ENCODE peak calls at places on chromosomes 7 and 10, in nine cellular contexts. K, T, V, H, F, R, A, G and L are unnamed samples.

GRCh38 chr7:68133045-68133444 is 1136.4 kb downstream of the TYW1 start:
- DNase-seq in K (no peak), T (no peak), V (no peak), H (no peak), F (no peak), R (no peak), A (no peak), G (no peak), L (no peak)

GRCh38 chr7:157490465-157490912 is 153.7 kb downstream of the DNAJB6 start:
- DNase-seq in K (no peak), T (peak; percentile 99), V (peak; percentile 36), H (peak; percentile 62), F (peak; percentile 5), R (no peak), A (peak; percentile 33), G (no peak), L (peak; percentile 86)

GRCh38 chr10:14569274-14570060 is 205.2 kb downstream of the FAM107B start:
- DNase-seq in K (no peak), T (peak; percentile 62), V (no peak), H (no peak), F (no peak), R (no peak), A (no peak), G (no peak), L (no peak)

GRCh38 chr10:111076682-111077661 is at the start of gene ADRA2A:
- DNase-seq in K (no peak), T (peak; percentile 35), V (no peak), H (no peak), F (no peak), R (peak; percentile 53), A (peak; percentile 44), G (peak; percentile 91), L (no peak)

GRCh38 chr10:99329891-99330674 is 927 bp downstream of the CNNM1 start:
- DNase-seq in K (no peak), T (peak; percentile 14), V (no peak), H (no peak), F (no peak), R (peak; percentile 52), A (peak; percentile 40), G (peak; percentile 88), L (no peak)

GRCh38 chr10:122143238-122143841 is 127.8 kb upstream of the BTBD16 start:
- DNase-seq in K (no peak), T (no peak), V (no peak), H (no peak), F (no peak), R (no peak), A (no peak), G (no peak), L (peak; percentile 27)

GRCh38 chr10:83871486-83872081 is 267.7 kb upstream of the GHITM start:
- DNase-seq in K (peak; percentile 2), T (peak; percentile 62), V (peak; percentile 17), H (peak; percentile 27), F (peak; percentile 3), R (peak; percentile 69), A (peak; percentile 67), G (peak; percentile 80), L (no peak)

GRCh38 chr10:69439813-69440506 is 11.3 kb upstream of the TSPAN15 start:
- DNase-seq in K (no peak), T (no peak), V (no peak), H (no peak), F (no peak), R (no peak), A (no peak), G (no peak), L (no peak)

GRCh38 chr7:124566576-124566975 is 199.0 kb downstream of the GPR37 start:
- DNase-seq in K (no peak), T (no peak), V (no peak), H (no peak), F (no peak), R (no peak), A (no peak), G (no peak), L (peak; percentile 16)

GRCh38 chr7:31114593-31115343 is 62.7 kb downstream of the ADCYAP1R1 start:
- DNase-seq in K (no peak), T (no peak), V (no peak), H (no peak), F (no peak), R (peak; percentile 81), A (no peak), G (no peak), L (no peak)

GRCh38 chr10:110820321-110820814 is 51.4 kb upstream of the PDCD4 start:
- DNase-seq in K (no peak), T (no peak), V (no peak), H (no peak), F (no peak), R (peak; percentile 89), A (no peak), G (no peak), L (no peak)

GRCh38 chr10:79328737-79329504 is 18.3 kb upstream of the PPIF start:
- DNase-seq in K (no peak), T (no peak), V (no peak), H (no peak), F (no peak), R (no peak), A (no peak), G (peak; percentile 30), L (peak; percentile 68)

GRCh38 chr10:67772894-67773511 is 65.0 kb downstream of the DNAJC12 start:
- DNase-seq in K (peak; percentile 18), T (peak; percentile 81), V (no peak), H (no peak), F (no peak), R (no peak), A (no peak), G (no peak), L (no peak)

GRCh38 chr10:24156686-24157085 is 52.3 kb upstream of the KIAA1217 start:
- DNase-seq in K (no peak), T (no peak), V (no peak), H (no peak), F (no peak), R (no peak), A (no peak), G (no peak), L (peak; percentile 16)

GRCh38 chr7:130349911-130350782 is 5.5 kb downstream of the CPA5 start:
- DNase-seq in K (no peak), T (no peak), V (no peak), H (no peak), F (no peak), R (no peak), A (no peak), G (no peak), L (no peak)